ENCODE peak calls at places on chromosomes 11 and 22, in six cellular contexts. P is A549, O is IMR-90, F is brain microvascular endothelial cell, M is WERI-Rb-1, V is mammary epithelial cell. H is an unnamed sample.

GRCh38 chr11:10618490-10618889 is 50.0 kb upstream of the LYVE1 start:
- DNase-seq in P (no peak), O (no peak), F (no peak), M (no peak), V (no peak), H (no peak)

GRCh38 chr11:69209936-69210659 is 54.4 kb downstream of the SMIM38 start:
- DNase-seq in P (no peak), O (no peak), F (no peak), M (peak), V (no peak), H (no peak)

GRCh38 chr11:122459064-122459463 is 196.5 kb upstream of the UBASH3B start:
- DNase-seq in P (no peak), O (no peak), F (no peak), M (no peak), V (no peak), H (no peak)

GRCh38 chr11:6618117-6619020 is 853 bp downstream of the TPP1 start:
- DNase-seq in P (no peak), O (peak), F (peak), M (no peak), V (peak), H (no peak)

GRCh38 chr11:93756748-93757147 is 15.3 kb downstream of the C11orf54 start:
- DNase-seq in P (no peak), O (no peak), F (no peak), M (no peak), V (no peak), H (no peak)

GRCh38 chr22:23767303-23767672 is 484 bp downstream of the CHCHD10 start:
- DNase-seq in P (no peak), O (no peak), F (no peak), M (no peak), V (no peak), H (no peak)

GRCh38 chr11:43845816-43846215 is 34.8 kb upstream of the ALKBH3 start:
- DNase-seq in P (no peak), O (no peak), F (no peak), M (no peak), V (no peak), H (no peak)

GRCh38 chr11:44464741-44465140 is 100.7 kb upstream of the CD82 start:
- DNase-seq in P (no peak), O (no peak), F (no peak), M (no peak), V (peak), H (no peak)

GRCh38 chr22:27274770-27275449 is 526.6 kb downstream of the MN1 start:
- DNase-seq in P (no peak), O (peak), F (peak), M (no peak), V (no peak), H (no peak)

GRCh38 chr22:23401111-23401909 is 178.8 kb downstream of the IGLL1 start:
- DNase-seq in P (no peak), O (peak), F (peak), M (no peak), V (peak), H (peak)

GRCh38 chr11:70568504-70569172 is 170.3 kb downstream of the CTTN start:
- DNase-seq in P (no peak), O (peak), F (peak), M (peak), V (peak), H (no peak)

GRCh38 chr11:118620529-118621070 is 13.2 kb downstream of the PHLDB1 start:
- DNase-seq in P (no peak), O (no peak), F (no peak), M (no peak), V (no peak), H (no peak)

GRCh38 chr11:108985611-108986279 is 320.9 kb downstream of the DDX10 start:
- DNase-seq in P (no peak), O (peak), F (peak), M (no peak), V (peak), H (peak)

GRCh38 chr22:21697866-21698265 is 32.1 kb downstream of the PPIL2 start:
- DNase-seq in P (no peak), O (peak), F (peak), M (no peak), V (no peak), H (peak)

GRCh38 chr22:24437820-24438328 is 10.5 kb downstream of the ADORA2A start:
- DNase-seq in P (no peak), O (no peak), F (no peak), M (no peak), V (peak), H (no peak)

GRCh38 chr22:49765951-49766350 is 61.7 kb downstream of the BRD1 start:
- DNase-seq in P (no peak), O (no peak), F (no peak), M (no peak), V (no peak), H (no peak)

GRCh38 chr11:56706486-56706885 is 7.6 kb downstream of the OR9G1 start:
- DNase-seq in P (no peak), O (no peak), F (no peak), M (no peak), V (peak), H (no peak)

GRCh38 chr11:75429641-75429901 is 3.4 kb downstream of the KLHL35 start:
- DNase-seq in P (no peak), O (no peak), F (no peak), M (no peak), V (no peak), H (no peak)

GRCh38 chr11:75431533-75432525 is 1.2 kb downstream of the KLHL35 start:
- DNase-seq in P (no peak), O (no peak), F (no peak), M (no peak), V (peak), H (no peak)

GRCh38 chr11:75430692-75431532 is 2.1 kb downstream of the KLHL35 start:
- DNase-seq in P (no peak), O (no peak), F (no peak), M (no peak), V (no peak), H (no peak)

GRCh38 chr11:75428989-75429640 is 3.9 kb downstream of the KLHL35 start:
- DNase-seq in P (no peak), O (no peak), F (no peak), M (peak), V (no peak), H (no peak)

GRCh38 chr11:75429902-75430691 is 2.9 kb downstream of the KLHL35 start:
- DNase-seq in P (peak), O (peak), F (peak), M (no peak), V (peak), H (no peak)
- H3K4me3 ChIP-seq in P (peak), O (peak), F (peak), M (no peak), V (no peak), H (peak)

GRCh38 chr22:19723990-19724827 is 870 bp downstream of the GP1BB start:
- DNase-seq in P (no peak), O (peak), F (no peak), M (no peak), V (no peak), H (no peak)
- TF ChIP-seq CTCF in P (no peak), O (peak), F (no peak), M (no peak), V (no peak), H (no peak)

DNA sequence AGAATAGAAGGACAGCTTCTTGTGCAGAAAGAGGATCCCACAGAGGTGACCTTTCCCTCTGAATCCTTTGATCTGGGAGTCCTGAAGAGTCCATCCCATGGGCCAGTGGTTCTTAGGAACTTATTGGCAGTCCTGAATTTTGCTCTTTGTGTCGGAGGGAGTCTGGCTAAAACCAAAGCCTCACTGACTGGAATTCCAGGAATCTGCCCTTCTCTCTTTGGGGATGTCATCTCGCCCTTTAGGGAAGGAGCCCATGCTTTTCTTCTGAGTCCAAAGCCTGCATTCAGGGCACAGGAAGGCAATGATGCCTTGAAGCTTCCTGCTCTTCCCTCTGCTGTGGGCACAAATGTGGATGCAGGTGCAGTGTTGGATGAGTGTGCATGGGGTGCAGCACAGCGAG is 45.6 kb downstream of the PKNOX2 start:
- DNase-seq in P (no peak), O (no peak), F (no peak), M (no peak), V (no peak), H (no peak)
- H3K4me3 ChIP-seq in P (no peak), O (no peak), F (no peak), M (no peak), V (no peak), H (no peak)

GRCh38 chr11:72672839-72673238 is 1.4 kb downstream of the PDE2A start:
- DNase-seq in P (no peak), O (no peak), F (no peak), M (no peak), V (no peak), H (no peak)

GRCh38 chr11:72673284-72673942 is 809 bp downstream of the PDE2A start:
- DNase-seq in P (no peak), O (no peak), F (no peak), M (no peak), V (no peak), H (no peak)

GRCh38 chr11:72673943-72674828 is at the start of gene PDE2A:
- DNase-seq in P (no peak), O (no peak), F (no peak), M (peak), V (no peak), H (no peak)

GRCh38 chr11:72676874-72677341 is 2.7 kb upstream of the PDE2A start:
- DNase-seq in P (peak), O (peak), F (peak), M (no peak), V (peak), H (no peak)

DNA sequence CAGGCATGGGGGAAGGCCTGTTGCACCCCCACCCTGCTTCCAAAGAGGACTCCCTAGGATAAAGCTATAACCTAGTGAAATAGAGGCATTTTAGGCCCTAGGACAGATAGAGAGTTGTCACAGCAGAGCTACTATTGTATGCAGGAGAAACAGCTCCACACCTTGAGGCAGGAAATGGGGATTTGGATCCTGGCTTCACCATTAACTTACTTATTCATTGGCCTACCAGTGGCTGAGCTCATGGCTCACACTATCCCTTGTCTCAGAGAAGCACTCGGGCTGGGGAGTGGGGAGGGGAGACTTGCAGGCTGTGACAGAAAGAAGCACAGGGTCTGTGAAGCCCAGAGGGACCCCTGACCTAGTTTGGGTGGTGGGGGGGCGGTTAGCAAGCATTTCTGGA is 999 bp upstream of the PDE2A start:
- DNase-seq in P (no peak), O (no peak), F (no peak), M (no peak), V (no peak), H (no peak)
- TF ChIP-seq CTCF in P (no peak), O (no peak), F (no peak), M (no peak), V (no peak), H (no peak)

DNA sequence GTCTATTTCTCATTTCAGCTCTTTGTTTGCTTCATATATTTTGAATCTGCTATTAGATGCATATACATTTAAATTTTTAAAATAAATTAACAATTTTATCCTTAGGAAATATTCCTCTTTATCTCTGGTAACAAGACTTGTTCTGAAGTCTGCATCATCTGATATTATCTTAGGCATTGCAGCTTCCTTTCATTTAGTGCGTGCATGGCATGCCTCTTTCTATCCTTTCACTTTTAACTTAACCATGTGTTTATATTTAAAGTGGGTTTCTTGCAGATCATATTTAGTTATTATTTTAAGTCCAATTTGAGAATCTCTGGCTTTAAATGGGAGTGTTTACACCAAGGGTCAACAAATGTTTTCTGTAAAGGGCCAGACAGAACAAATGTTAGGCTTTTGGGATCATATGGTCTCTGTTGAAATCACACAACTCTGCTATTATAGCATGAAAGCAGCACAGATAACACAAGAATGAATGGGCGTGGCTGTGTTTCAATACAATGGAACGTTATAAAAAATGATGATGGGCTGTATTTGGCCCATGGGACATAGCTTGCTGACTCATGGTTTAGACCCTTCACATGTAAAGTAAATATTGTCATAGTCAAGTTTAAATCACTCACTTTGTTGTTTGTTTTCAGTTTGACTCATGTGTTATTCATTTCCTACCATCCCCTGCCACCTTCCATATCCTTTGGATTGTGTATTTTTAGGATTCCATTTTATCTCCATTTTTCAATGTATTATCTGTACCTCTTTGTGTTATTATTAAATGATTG is 83.9 kb upstream of the SNX19 start:
- DNase-seq in P (peak), O (peak), F (peak), M (no peak), V (peak), H (peak)
- H3K4me3 ChIP-seq in P (no peak), O (no peak), F (no peak), M (no peak), V (no peak), H (no peak)

GRCh38 chr22:45831394-45831793 is 145.6 kb downstream of the WNT7B start:
- DNase-seq in P (no peak), O (peak), F (peak), M (no peak), V (no peak), H (no peak)
- TF ChIP-seq CTCF in P (peak), O (peak), F (peak), M (peak), V (peak), H (peak)

GRCh38 chr11:84871116-84871515 is 756.0 kb downstream of the DLG2 start:
- DNase-seq in P (no peak), O (no peak), F (peak), M (no peak), V (no peak), H (no peak)
- H3K4me3 ChIP-seq in P (no peak), O (no peak), F (no peak), M (peak), V (no peak), H (no peak)

GRCh38 chr22:36977401-36977861 is 41.8 kb downstream of the TST start:
- DNase-seq in P (peak), O (peak), F (peak), M (peak), V (no peak), H (no peak)
- TF ChIP-seq CTCF in P (peak), O (peak), F (peak), M (peak), V (no peak), H (peak)

H was measured in AG04449.